ENCODE peak calls at places on chromosomes 12 and 14, in seven cellular contexts. I is PC-3; H is fibroblast of lung; M is gastrocnemius medialis; A is CD4-positive, CD25-positive, alpha-beta regulatory T cell; C is hepatocyte; D is tibial artery. O is an unnamed sample.
A peak's percentile ranks its signal among the peaks of the same experiment; 100 is the strongest.

GRCh38 chr12:12901158-12901791 is 9.9 kb downstream of the GPRC5A start:
- DNase-seq in I (peak; percentile 80), H (peak; percentile 97), M (peak; percentile 59), A (no peak), C (peak; percentile 87), D (peak; percentile 87), O (peak; percentile 66)

GRCh38 chr14:50669441-50669986 is 1.4 kb upstream of the SAV1 start:
- DNase-seq in I (no peak), H (no peak), M (no peak), A (no peak), C (no peak), D (no peak), O (no peak)

GRCh38 chr12:67952787-67953186 is 36.5 kb upstream of the IFNG-AS1 start:
- DNase-seq in I (no peak), H (no peak), M (no peak), A (no peak), C (no peak), D (no peak), O (no peak)

GRCh38 chr14:34030864-34031263 is 80.0 kb upstream of the EGLN3 start:
- DNase-seq in I (no peak), H (peak; percentile 76), M (peak; percentile 50), A (no peak), C (peak; percentile 37), D (no peak), O (peak; percentile 86)

GRCh38 chr14:64806202-64806861 is 73.4 kb downstream of the SPTB start:
- DNase-seq in I (peak; percentile 99), H (peak; percentile 98), M (no peak), A (no peak), C (peak; percentile 65), D (peak; percentile 63), O (no peak)

GRCh38 chr12:24749171-24749570 is 199.7 kb downstream of the BCAT1 start:
- DNase-seq in I (no peak), H (no peak), M (no peak), A (no peak), C (no peak), D (no peak), O (no peak)

GRCh38 chr12:96401061-96401871 is 1.0 kb upstream of the CDK17 start:
- DNase-seq in I (peak; percentile 81), H (peak; percentile 79), M (no peak), A (peak; percentile 84), C (peak; percentile 67), D (no peak), O (peak; percentile 44)

GRCh38 chr14:102220031-102220430 is 80.3 kb downstream of the WDR20 start:
- DNase-seq in I (no peak), H (no peak), M (no peak), A (peak; percentile 25), C (no peak), D (no peak), O (no peak)

GRCh38 chr14:70080081-70080480 is 108.7 kb downstream of the SLC8A3 start:
- DNase-seq in I (no peak), H (no peak), M (no peak), A (no peak), C (no peak), D (no peak), O (no peak)
- H3K27ac ChIP-seq in I (no peak overlapping the region), H (no peak overlapping the region), M (no peak overlapping the region), A (no peak overlapping the region), C (no peak overlapping the region), D (no peak overlapping the region), O (no peak overlapping the region)

GRCh38 chr14:22547948-22548750 is 40.9 kb downstream of the DAD1 start:
- DNase-seq in I (no peak), H (no peak), M (no peak), A (no peak), C (no peak), D (no peak), O (no peak)
- H3K36me3 ChIP-seq in I (no peaks in the 10 kb centered on the region), H (no peaks in the 10 kb centered on the region), M (no peaks in the 10 kb centered on the region), A (peaks cover 93% of the 10 kb centered on the region), C (no peaks in the 10 kb centered on the region), D (no peaks in the 10 kb centered on the region), O (peaks cover 11% of the 10 kb centered on the region)

GRCh38 chr12:6378709-6379427 is 3.5 kb upstream of the SCNN1A start:
- DNase-seq in I (no peak), H (no peak), M (no peak), A (no peak), C (no peak), D (peak; percentile 62), O (no peak)
- H3K27me3 ChIP-seq in I (no peaks in the 10 kb centered on the region), H (no peaks in the 10 kb centered on the region), M (no peaks in the 10 kb centered on the region), A (peaks cover 12% of the 10 kb centered on the region), C (no peaks in the 10 kb centered on the region), D (no peaks in the 10 kb centered on the region), O (no peaks in the 10 kb centered on the region)

GRCh38 chr12:50246159-50246865 is 37.0 kb downstream of the LIMA1 start:
- DNase-seq in I (no peak), H (no peak), M (no peak), A (no peak), C (no peak), D (no peak), O (no peak)
- H3K27ac ChIP-seq in I (peak overlapping the region; percentile 96), H (peak overlapping the region; percentile 86), M (peak overlapping the region; percentile 86), A (no peak overlapping the region), C (peak overlapping the region; percentile 72), D (peak overlapping the region; percentile 75), O (peak overlapping the region; percentile 36)

GRCh38 chr14:92959189-92959531 is 36.2 kb downstream of the CHGA start:
- DNase-seq in I (no peak), H (no peak), M (no peak), A (no peak), C (no peak), D (no peak), O (peak; percentile 96)
- H3K36me3 ChIP-seq in I (no peaks in the 10 kb centered on the region), H (no peaks in the 10 kb centered on the region), M (peaks cover 9% of the 10 kb centered on the region), A (peaks cover 33% of the 10 kb centered on the region), C (no peaks in the 10 kb centered on the region), D (peaks cover 65% of the 10 kb centered on the region), O (peaks cover 10% of the 10 kb centered on the region)

GRCh38 chr14:76810953-76811400 is 1.7 kb downstream of the ANGEL1 start:
- DNase-seq in I (peak; percentile 57), H (peak; percentile 27), M (no peak), A (peak; percentile 51), C (peak; percentile 44), D (no peak), O (no peak)

GRCh38 chr14:76810525-76810924 is 2.2 kb downstream of the ANGEL1 start:
- DNase-seq in I (no peak), H (no peak), M (no peak), A (no peak), C (no peak), D (no peak), O (no peak)

GRCh38 chr14:76806446-76806845 is 6.2 kb downstream of the ANGEL1 start:
- DNase-seq in I (no peak), H (no peak), M (no peak), A (no peak), C (no peak), D (no peak), O (no peak)

GRCh38 chr14:76811561-76811960 is 1.1 kb downstream of the ANGEL1 start:
- DNase-seq in I (no peak), H (peak; percentile 51), M (no peak), A (no peak), C (no peak), D (no peak), O (no peak)

GRCh38 chr14:76808990-76809389 is 3.7 kb downstream of the ANGEL1 start:
- DNase-seq in I (no peak), H (no peak), M (no peak), A (no peak), C (no peak), D (no peak), O (no peak)
- H3K27me3 ChIP-seq in I (no peaks in the 10 kb centered on the region), H (no peaks in the 10 kb centered on the region), M (no peaks in the 10 kb centered on the region), A (no peaks in the 10 kb centered on the region), C (no peaks in the 10 kb centered on the region), D (no peaks in the 10 kb centered on the region), O (no peaks in the 10 kb centered on the region)

DNA sequence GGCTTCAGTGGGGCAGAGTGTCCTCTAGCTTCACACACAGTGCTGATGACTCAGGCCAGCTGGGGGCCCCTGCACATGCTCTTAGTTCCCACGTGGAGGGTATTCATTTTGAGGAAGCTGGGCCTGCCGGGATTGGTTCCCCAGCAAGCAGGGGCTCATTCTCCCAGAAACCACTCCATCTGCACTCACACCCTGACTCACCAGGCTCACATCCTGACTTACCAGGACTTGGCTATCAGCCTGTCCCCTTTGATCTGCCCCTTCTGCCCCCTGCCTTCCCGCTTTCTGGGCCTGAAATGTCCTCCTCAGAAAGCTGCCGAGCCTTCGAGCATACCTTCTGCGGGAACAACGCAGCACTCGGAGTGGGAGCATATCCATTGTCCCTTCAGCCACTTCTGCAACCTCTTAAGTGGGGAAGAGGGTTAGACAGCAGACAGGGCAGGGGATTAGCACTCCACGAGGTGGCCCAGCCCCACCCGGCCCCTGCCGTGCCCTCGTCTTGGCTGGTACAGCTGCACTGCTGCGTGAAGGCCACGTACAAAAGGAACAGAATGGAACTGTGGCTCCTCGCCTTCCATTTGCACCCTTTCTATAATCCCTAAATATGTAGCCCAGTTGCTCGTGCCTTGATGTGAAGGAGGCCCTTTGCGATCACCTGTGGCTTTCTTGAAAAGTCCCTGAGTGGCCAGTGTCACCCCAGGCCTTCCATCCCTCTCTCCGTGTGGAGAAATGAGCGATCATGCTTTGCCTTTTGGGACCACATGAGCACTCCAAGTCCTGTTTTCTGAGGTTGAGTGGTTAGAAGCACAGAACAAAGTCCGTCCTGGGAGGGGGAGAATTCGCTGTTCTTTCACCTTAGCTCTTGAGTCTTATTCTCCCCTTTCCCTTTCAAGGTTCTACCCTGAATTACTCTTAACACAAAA is 26.1 kb downstream of the TPCN1 start:
- DNase-seq in I (peak; percentile 48), H (peak; percentile 69), M (no peak), A (no peak), C (peak; percentile 45), D (no peak), O (peak; percentile 56)
- H3K27ac ChIP-seq in I (peak overlapping the region; percentile 99), H (no peak overlapping the region), M (peak overlapping the region; percentile 93), A (no peak overlapping the region), C (peak overlapping the region; percentile 98), D (peak overlapping the region; percentile 82), O (peak overlapping the region; percentile 67)

GRCh38 chr12:57571926-57572762 is 18.8 kb upstream of the PIP4K2C start:
- DNase-seq in I (no peak), H (no peak), M (no peak), A (no peak), C (no peak), D (no peak), O (no peak)
- H3K36me3 ChIP-seq in I (no peaks in the 10 kb centered on the region), H (no peaks in the 10 kb centered on the region), M (no peaks in the 10 kb centered on the region), A (no peaks in the 10 kb centered on the region), C (no peaks in the 10 kb centered on the region), D (peaks cover 7% of the 10 kb centered on the region), O (no peaks in the 10 kb centered on the region)

O was measured in SJCRH30.